ENCODE peak calls at places on chromosomes 3 and 15, in six cellular contexts. V is activated T-cell treated with anti-CD3 and anti-CD28 coated beads, Interleukin-2, amount 50 U/mL, for 72 hours; N is A549; K is NCI-H774; C is NCI-H446; F is kidney tubule cell. U is an unnamed sample.

GRCh38 chr3:182567666-182568065 is 225.6 kb upstream of the ATP11B start:
- DNase-seq in N (no peak), C (peak), F (peak), V (no peak), K (peak), U (no peak)

GRCh38 chr15:55322452-55322851 is 3.4 kb downstream of the PIGB start:
- DNase-seq in K (no peak), F (no peak), N (no peak), C (no peak), V (no peak), U (no peak)

GRCh38 chr3:15982667-15983145 is 184.9 kb upstream of the ANKRD28 start:
- DNase-seq in C (peak), K (no peak), F (peak), V (no peak), N (no peak), U (no peak)

GRCh38 chr15:98421419-98422085 is 226.8 kb upstream of the IGF1R start:
- DNase-seq in V (peak), F (peak), C (peak), N (peak), K (peak), U (peak)

GRCh38 chr3:27713066-27713400 is 9.1 kb downstream of the EOMES start:
- DNase-seq in K (no peak), V (no peak), N (no peak), F (no peak), C (no peak), U (no peak)

GRCh38 chr3:185308126-185308754 is 54.4 kb upstream of the EHHADH start:
- DNase-seq in N (peak), C (peak), V (peak), F (peak), K (peak), U (peak)

GRCh38 chr3:141557961-141558706 is 71.3 kb downstream of the RASA2 start:
- DNase-seq in V (no peak), C (no peak), K (no peak), F (no peak), N (no peak), U (no peak)

GRCh38 chr15:92454525-92455105 is 60.9 kb downstream of the ST8SIA2 start:
- DNase-seq in F (no peak), C (no peak), K (no peak), V (no peak), N (no peak), U (no peak)

GRCh38 chr3:174162550-174162949 is 696.6 kb upstream of the NAALADL2 start:
- DNase-seq in K (no peak), F (no peak), C (no peak), V (no peak), N (no peak), U (no peak)

GRCh38 chr3:128502712-128503111 is 9.7 kb upstream of the GATA2 start:
- DNase-seq in F (no peak), V (no peak), N (no peak), C (no peak), K (no peak), U (no peak)

GRCh38 chr15:89356634-89357298 is 22.1 kb upstream of the POLG start:
- DNase-seq in K (peak), C (peak), F (peak), V (no peak), N (peak), U (no peak)

GRCh38 chr15:84594617-84595290 is 6.1 kb upstream of the ZSCAN2 start:
- DNase-seq in C (peak), K (no peak), V (no peak), F (no peak), N (no peak), U (no peak)

GRCh38 chr3:101779808-101780366 is 876 bp downstream of the NXPE3 start:
- DNase-seq in K (no peak), F (no peak), N (no peak), V (no peak), C (peak), U (no peak)

GRCh38 chr3:66544619-66545429 is 44.0 kb upstream of the LRIG1 start:
- DNase-seq in V (no peak), C (no peak), N (no peak), K (no peak), F (no peak), U (no peak)

GRCh38 chr3:57797701-57798487 is 41.8 kb downstream of the SLMAP start:
- DNase-seq in V (no peak), F (no peak), K (no peak), C (no peak), N (no peak), U (no peak)

GRCh38 chr15:26525096-26525495 is 247.8 kb downstream of the GABRB3 start:
- DNase-seq in K (no peak), V (no peak), N (peak), F (no peak), C (no peak), U (no peak)

GRCh38 chr15:69224383-69224782 is 63.9 kb downstream of the GLCE start:
- DNase-seq in V (no peak), F (no peak), K (no peak), N (no peak), C (no peak), U (no peak)

U was measured in GM12865.